ENCODE peak calls at places on chromosomes 4 and X, in seven cellular contexts. P is bronchial epithelial cell, L is endodermal cell, O is GM23338, X is lower leg skin, D is NB4, F is choroid plexus epithelial cell. J is an unnamed sample.

GRCh38 chr4:124061413-124061812 is 651.1 kb downstream of the ANKRD50 start:
- DNase-seq in P (peak), L (no peak), O (no peak), X (no peak), D (no peak), F (peak), J (peak)

GRCh38 chr4:128347175-128347868 is 59.7 kb upstream of the PGRMC2 start:
- DNase-seq in P (no peak), L (no peak), O (no peak), X (peak), D (no peak), F (peak), J (peak)

GRCh38 chr4:108247511-108248088 is 78.9 kb upstream of the LEF1 start:
- DNase-seq in P (peak), L (peak), O (peak), X (no peak), D (no peak), F (peak), J (no peak)

GRCh38 chr4:74886490-74886889 is 46.4 kb upstream of the PARM1 start:
- DNase-seq in P (peak), L (no peak), O (no peak), X (no peak), D (no peak), F (peak), J (peak)

GRCh38 chr4:138870739-138871633 is 144.6 kb upstream of the NOCT start:
- DNase-seq in P (peak), L (peak), O (peak), X (peak), D (peak), F (peak), J (peak)

GRCh38 chrX:138018145-138018799 is 452.3 kb downstream of the ZIC3 start:
- DNase-seq in P (no peak), L (no peak), O (no peak), X (peak), D (no peak), F (peak), J (peak)

GRCh38 chr4:26226978-26227377 is 93.8 kb upstream of the RBPJ start:
- DNase-seq in P (no peak), L (no peak), O (no peak), X (no peak), D (no peak), F (no peak), J (no peak)

GRCh38 chr4:143773998-143774898 is 73.8 kb upstream of the FREM3 start:
- DNase-seq in P (peak), L (peak), O (peak), X (peak), D (peak), F (peak), J (peak)

GRCh38 chr4:180449395-180449956 is 1793.7 kb upstream of the TENM3 start:
- DNase-seq in P (peak), L (peak), O (peak), X (no peak), D (peak), F (peak), J (no peak)

GRCh38 chr4:166422475-166422874 is 549.4 kb downstream of the TLL1 start:
- DNase-seq in P (peak), L (no peak), O (no peak), X (no peak), D (no peak), F (peak), J (peak)

GRCh38 chr4:185559913-185560281 is 24.6 kb upstream of the PDLIM3 start:
- DNase-seq in P (peak), L (peak), O (no peak), X (no peak), D (no peak), F (peak), J (peak)

GRCh38 chrX:131366387-131366786 is 77.3 kb upstream of the IGSF1 start:
- DNase-seq in P (peak), L (no peak), O (peak), X (no peak), D (peak), F (no peak), J (no peak)

GRCh38 chr4:138049350-138049749 is 192.8 kb downstream of the SLC7A11 start:
- DNase-seq in P (no peak), L (no peak), O (no peak), X (no peak), D (no peak), F (peak), J (no peak)

GRCh38 chr4:158168606-158169005 is 4.2 kb downstream of the GASK1B start:
- DNase-seq in P (no peak), L (no peak), O (no peak), X (no peak), D (no peak), F (no peak), J (no peak)

DNA sequence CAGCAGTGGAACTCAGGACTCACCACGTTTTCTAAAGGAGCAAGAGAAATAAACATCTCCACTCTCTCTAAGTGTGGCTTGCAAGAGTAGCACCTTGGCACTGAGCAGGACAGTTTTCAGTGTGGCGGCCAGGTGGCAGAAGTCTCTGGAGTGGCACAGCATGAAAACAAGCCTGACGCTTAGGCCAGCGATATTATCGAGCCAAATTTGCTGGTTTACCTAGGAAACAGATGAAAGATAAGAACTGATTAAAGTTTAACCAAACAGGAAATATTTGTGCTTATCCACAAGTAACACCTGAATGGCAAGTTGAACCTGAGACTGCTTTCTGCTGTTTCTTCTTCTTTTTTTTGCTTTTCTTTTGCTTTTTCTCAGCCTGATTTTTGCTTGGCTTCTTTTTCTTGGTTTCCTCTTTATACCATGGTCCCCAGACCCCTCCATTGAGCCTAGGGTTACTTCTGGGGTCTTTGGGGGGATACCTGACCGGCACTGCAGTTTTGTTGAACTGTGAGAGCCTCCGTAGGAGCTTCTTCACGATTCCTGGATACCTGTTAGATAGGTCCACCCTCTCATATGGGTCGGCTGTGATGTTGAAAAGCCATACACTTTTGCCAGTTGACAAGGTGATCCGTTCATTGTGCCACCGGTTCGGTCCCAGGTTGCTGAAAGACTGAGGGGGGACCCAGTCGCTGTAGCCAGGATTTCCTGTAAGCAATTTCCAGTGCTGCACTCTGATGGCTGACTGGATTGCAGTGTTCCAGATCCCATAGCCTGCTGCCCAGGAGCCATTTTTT is 77.3 kb downstream of the ARSJ start:
- DNase-seq in P (peak), L (no peak), O (no peak), X (no peak), D (no peak), F (no peak), J (no peak)
- TF ChIP-seq CTCF in P (peak), L (peak), O (no peak), X (no peak), D (no peak), F (no peak), J (no peak)

DNA sequence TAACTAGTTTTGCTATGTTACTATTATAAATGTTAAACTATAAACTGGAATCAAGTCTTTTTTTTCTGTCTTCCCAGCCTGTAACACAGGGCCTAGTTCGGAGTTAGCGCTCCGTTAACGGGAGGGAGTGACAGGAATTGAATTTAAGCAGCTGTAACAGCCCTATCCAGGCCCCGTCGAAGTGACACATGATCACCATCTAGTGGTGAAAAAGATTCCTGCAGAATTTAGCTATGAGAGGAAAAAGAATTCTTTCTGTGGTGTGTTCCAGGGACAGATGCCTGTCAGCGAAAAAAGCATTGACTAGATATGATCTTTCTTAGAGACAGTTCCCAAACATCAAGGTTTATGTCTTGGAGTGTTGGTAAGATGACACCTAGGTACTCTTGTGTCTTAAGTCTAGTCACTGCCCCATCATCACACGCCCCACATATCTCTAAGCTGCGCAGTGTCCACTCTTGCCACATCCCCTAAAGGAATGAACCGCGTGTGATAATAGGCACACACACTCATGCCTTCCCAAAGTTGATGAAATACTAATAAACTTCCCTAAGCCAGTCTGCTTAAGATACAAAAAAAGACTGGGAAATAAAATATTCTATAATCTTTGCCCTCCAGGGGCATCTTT is 2.1 kb downstream of the GAB3 start:
- DNase-seq in P (no peak), L (peak), O (peak), X (peak), D (peak), F (peak), J (peak)
- H3K4me3 ChIP-seq in P (no peak), L (no peak), O (no peak), X (no peak), D (peak), F (peak), J (no peak)

DNA sequence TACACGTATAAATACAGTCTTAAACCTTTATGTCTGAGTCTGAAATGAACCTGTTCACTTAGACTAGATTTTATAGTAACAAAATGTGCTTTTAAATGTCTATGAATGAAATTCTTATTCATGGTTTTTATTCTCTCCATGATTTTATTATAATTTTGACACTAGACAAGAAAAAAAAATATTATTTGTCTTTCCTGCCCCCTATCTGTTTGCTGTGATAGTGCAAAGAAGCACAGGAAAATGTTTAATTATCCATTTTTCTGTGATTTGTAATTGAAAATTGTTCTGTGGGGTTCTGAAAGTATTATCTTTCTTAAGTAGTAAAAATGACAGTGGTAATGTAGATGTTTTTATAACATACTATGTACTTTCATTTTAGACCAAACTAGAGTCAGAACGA is 52.0 kb downstream of the INTS6L start:
- DNase-seq in P (no peak), L (no peak), O (no peak), X (no peak), D (no peak), F (peak), J (peak)
- TF ChIP-seq CTCF in P (no peak), L (peak), O (no peak), X (no peak), D (peak), F (peak), J (peak)

DNA sequence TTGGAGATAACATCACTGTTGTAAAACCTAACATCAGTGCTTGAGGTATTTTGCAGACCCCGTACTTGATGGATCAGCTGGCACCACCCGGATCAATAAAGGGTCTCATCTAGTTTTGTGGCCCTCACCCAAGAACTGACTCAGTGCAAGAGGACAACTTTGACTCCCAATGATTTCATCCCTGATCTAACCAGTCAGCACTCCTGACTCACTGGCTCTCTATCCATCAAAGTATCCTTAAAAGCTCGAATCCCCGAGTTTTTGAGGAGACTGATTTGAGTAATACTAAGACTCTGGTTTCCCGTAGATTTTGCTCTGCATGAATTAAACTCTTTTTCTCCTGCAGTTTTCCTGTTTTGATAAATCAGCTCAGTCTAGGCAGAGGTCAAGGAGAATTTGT is 2498.1 kb downstream of the PCDH7 start:
- DNase-seq in P (no peak), L (no peak), O (no peak), X (no peak), D (no peak), F (no peak), J (no peak)
- H3K4me3 ChIP-seq in P (no peak), L (no peak), O (no peak), X (no peak), D (no peak), F (no peak), J (no peak)

DNA sequence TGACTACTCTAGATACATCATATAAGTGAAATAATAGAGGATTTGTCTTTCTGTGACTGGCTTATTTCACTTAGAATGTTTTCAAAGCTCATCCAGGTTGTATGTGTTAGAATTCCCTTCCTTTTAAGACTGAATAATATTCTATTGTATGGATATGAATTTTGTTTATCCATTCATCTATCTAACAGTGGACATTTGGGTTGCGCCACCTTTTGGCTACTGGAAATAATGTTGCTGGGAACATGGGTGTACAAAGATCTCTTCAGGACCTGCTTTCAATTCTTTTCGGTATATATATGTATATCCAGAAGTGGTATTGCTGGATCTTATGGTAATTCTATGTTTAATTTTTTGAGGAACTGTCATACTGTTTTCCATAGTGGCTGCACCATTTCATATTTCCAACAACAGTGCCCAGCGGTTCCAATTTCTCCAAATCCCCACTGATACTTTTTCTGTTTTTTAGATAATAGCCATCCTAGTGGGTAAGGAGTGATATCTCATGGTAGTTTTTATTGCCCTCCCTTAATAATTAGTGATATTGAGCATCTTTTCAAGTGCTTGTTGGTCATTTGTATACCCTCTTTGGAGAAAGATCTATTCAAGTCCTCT is 3.4 kb upstream of the SCD5 start:
- DNase-seq in P (peak), L (no peak), O (no peak), X (no peak), D (peak), F (peak), J (peak)
- TF ChIP-seq CTCF in P (peak), L (peak), O (peak), X (no peak), D (peak), F (peak), J (peak)